ENCODE peak calls at places on chromosomes 5 and 9, in ten cellular contexts. L is K562; T is M059J; J is NCI-H748 treated with DMSO at 0.1 percent for 48 hours; V is D341Med; A is HCT116; G is prostate gland; K is stimulated activated CD8-positive, alpha-beta memory T cell treated with anti-CD3 and anti-CD28 coated beads, Interleukin-4, amount 100 ng/mL, for 1 hour; X is activated naive CD8-positive, alpha-beta T cell treated with anti-CD3 and anti-CD28 coated beads, Interleukin-2, amount 50 U/mL, for 24 hours; S is fibroblast of gingiva. H is an unnamed sample.

GRCh38 chr9:71249729-71250317 is 128.4 kb upstream of the TRPM3 start:
- DNase-seq in S (peak), X (no peak), K (no peak), V (peak), L (peak), J (peak), G (peak), A (peak), T (peak), H (peak)

GRCh38 chr9:137255448-137256114 is 454 bp downstream of the NELFB start:
- DNase-seq in S (no peak), X (no peak), K (no peak), A (no peak), G (no peak), L (peak), J (no peak), T (peak), V (no peak), H (no peak)

GRCh38 chr9:21812945-21813568 is 10.6 kb downstream of the MTAP start:
- DNase-seq in J (peak), G (peak), S (peak), T (peak), X (peak), K (peak), L (no peak), A (no peak), V (peak), H (peak)

GRCh38 chr5:179227578-179228311 is 117.5 kb downstream of the ADAMTS2 start:
- DNase-seq in A (no peak), K (no peak), J (no peak), X (no peak), G (no peak), L (no peak), V (no peak), T (no peak), S (no peak), H (no peak)

GRCh38 chr5:59097116-59097515 is 514.2 kb downstream of the RAB3C start:
- DNase-seq in S (peak), K (no peak), V (no peak), A (no peak), L (no peak), T (peak), J (no peak), X (no peak), G (no peak), H (peak)

GRCh38 chr9:77562021-77562748 is 85.9 kb downstream of the GNA14 start:
- DNase-seq in L (no peak), J (no peak), A (no peak), K (no peak), G (no peak), X (no peak), S (no peak), T (no peak), V (no peak), H (no peak)

GRCh38 chr5:94031631-94032030 is 290.2 kb upstream of the POU5F2 start:
- DNase-seq in K (no peak), J (no peak), T (no peak), S (peak), G (no peak), A (no peak), L (no peak), X (no peak), V (no peak), H (no peak)

GRCh38 chr5:163506726-163507125 is 1.3 kb downstream of the MAT2B start:
- DNase-seq in X (no peak), V (no peak), S (no peak), J (no peak), A (no peak), K (no peak), G (no peak), L (no peak), T (peak), H (peak)

GRCh38 chr5:61755726-61756125 is 423.7 kb downstream of the ZSWIM6 start:
- DNase-seq in L (no peak), A (no peak), X (no peak), V (no peak), G (no peak), S (no peak), J (no peak), K (no peak), T (no peak), H (no peak)

GRCh38 chr9:130172858-130173461 is 756 bp downstream of the NCS1 start:
- DNase-seq in A (no peak), S (no peak), G (no peak), K (peak), L (no peak), V (peak), T (peak), J (no peak), X (peak), H (peak)

GRCh38 chr5:181223729-181224389 is 778 bp downstream of the TRIM41 start:
- DNase-seq in S (peak), X (peak), K (no peak), G (no peak), T (no peak), V (peak), J (no peak), A (no peak), L (no peak), H (peak)

GRCh38 chr9:120846251-120846869 is 3.6 kb upstream of the PSMD5 start:
- DNase-seq in X (no peak), G (no peak), L (no peak), A (no peak), J (no peak), S (no peak), T (no peak), V (no peak), K (no peak), H (no peak)

GRCh38 chr5:83974151-83974822 is 253.6 kb upstream of the HAPLN1 start:
- DNase-seq in A (no peak), L (no peak), X (no peak), K (no peak), J (no peak), V (no peak), S (no peak), G (no peak), T (peak), H (peak)

GRCh38 chr5:173532689-173533250 is 83.7 kb downstream of the BOD1 start:
- DNase-seq in L (no peak), G (no peak), K (no peak), V (no peak), A (no peak), X (no peak), J (no peak), T (no peak), S (no peak), H (no peak)

GRCh38 chr9:29668732-29669131 is 2095.5 kb upstream of the C9orf72 start:
- DNase-seq in A (no peak), S (no peak), L (no peak), T (no peak), J (no peak), X (no peak), V (no peak), K (no peak), G (no peak), H (no peak)

GRCh38 chr5:110376281-110376916 is 350.1 kb downstream of the TMEM232 start:
- DNase-seq in J (no peak), L (no peak), K (no peak), T (no peak), A (no peak), G (no peak), S (peak), V (no peak), X (no peak), H (no peak)

GRCh38 chr5:149791881-149792280 is 61.8 kb downstream of the PPARGC1B start:
- DNase-seq in K (no peak), V (no peak), X (no peak), J (no peak), G (no peak), T (no peak), A (no peak), L (no peak), S (no peak), H (no peak)

GRCh38 chr9:8867148-8867547 is 1067.6 kb upstream of the DMAC1 start:
- DNase-seq in K (no peak), J (no peak), G (no peak), T (no peak), V (no peak), S (no peak), X (no peak), A (no peak), L (no peak), H (no peak)

GRCh38 chr9:37174247-37174646 is 53.9 kb downstream of the ZCCHC7 start:
- DNase-seq in A (no peak), L (no peak), T (no peak), X (no peak), K (no peak), V (no peak), G (no peak), S (no peak), J (no peak), H (peak)

GRCh38 chr9:134936021-134936761 is 18.5 kb upstream of the FCN1 start:
- DNase-seq in K (no peak), J (no peak), T (no peak), V (no peak), L (peak), G (no peak), X (no peak), A (no peak), S (no peak), H (no peak)

GRCh38 chr9:134987376-134987775 is 69.7 kb upstream of the FCN1 start:
- DNase-seq in S (no peak), X (no peak), T (no peak), A (no peak), L (no peak), K (no peak), G (no peak), V (no peak), J (no peak), H (no peak)

GRCh38 chr5:115702025-115702424 is 76.2 kb upstream of the TMED7 start:
- DNase-seq in A (no peak), L (no peak), X (no peak), S (no peak), G (no peak), T (no peak), K (no peak), J (peak), V (peak), H (no peak)

GRCh38 chr5:82163459-82164108 is 114.6 kb downstream of the RPS23 start:
- DNase-seq in V (no peak), K (no peak), G (no peak), T (peak), A (no peak), X (no peak), S (peak), J (no peak), L (no peak), H (peak)

GRCh38 chr5:98825582-98826375 is 52.3 kb downstream of the RGMB start:
- DNase-seq in K (no peak), S (no peak), T (no peak), V (no peak), J (no peak), L (no peak), G (no peak), X (no peak), A (no peak), H (no peak)

GRCh38 chr5:2137444-2138050 is 254.8 kb upstream of the IRX4 start:
- DNase-seq in L (no peak), K (no peak), V (no peak), A (no peak), J (no peak), S (no peak), T (no peak), X (no peak), G (no peak), H (no peak)

GRCh38 chr9:2158111-2158610 is 143.0 kb downstream of the SMARCA2 start:
- DNase-seq in X (peak), S (peak), K (no peak), L (no peak), G (peak), T (peak), A (no peak), J (peak), V (peak), H (peak)

GRCh38 chr5:96050273-96050880 is 88.7 kb upstream of the ELL2 start:
- DNase-seq in S (no peak), X (no peak), G (no peak), J (no peak), K (no peak), T (peak), V (no peak), A (no peak), L (no peak), H (no peak)

GRCh38 chr5:93162201-93162654 is 418.8 kb downstream of the NR2F1-AS1 start:
- DNase-seq in J (no peak), L (no peak), X (no peak), A (peak), V (peak), G (no peak), K (no peak), S (peak), T (peak), H (peak)

GRCh38 chr5:99607124-99607523 is 678.3 kb upstream of the CHD1 start:
- DNase-seq in X (no peak), L (no peak), V (no peak), G (no peak), T (peak), S (no peak), J (no peak), K (no peak), A (no peak), H (no peak)

GRCh38 chr5:179225387-179225786 is 119.9 kb downstream of the ADAMTS2 start:
- DNase-seq in J (no peak), X (no peak), T (no peak), A (no peak), K (no peak), L (no peak), V (no peak), S (no peak), G (no peak), H (no peak)

GRCh38 chr5:91329273-91329672 is 53.8 kb downstream of the ARRDC3 start:
- DNase-seq in S (no peak), G (no peak), A (no peak), V (no peak), J (no peak), K (no peak), X (no peak), T (no peak), L (no peak), H (no peak)

GRCh38 chr9:112125961-112126388 is 49.1 kb downstream of the SUSD1 start:
- DNase-seq in V (no peak), J (no peak), K (no peak), G (no peak), T (no peak), L (no peak), S (peak), X (no peak), A (no peak), H (peak)

GRCh38 chr5:145834917-145835838 is at the start of gene PRELID2:
- DNase-seq in K (no peak), L (peak), S (peak), V (peak), J (peak), G (peak), A (peak), X (peak), T (peak), H (peak)

GRCh38 chr5:56818409-56819026 is 3.2 kb downstream of the MAP3K1 start:
- DNase-seq in T (no peak), G (no peak), S (peak), X (no peak), L (no peak), V (no peak), K (no peak), J (no peak), A (no peak), H (no peak)

H was measured in astrocyte of the hippocampus.